ENCODE peak calls at places on chromosomes 3 and 15, in nine cellular contexts. X, G, E, O, B, J, M, H and T are unnamed samples.

GRCh38 chr3:172281884-172282283 is 166.4 kb downstream of the GHSR start:
- DNase-seq in H (no peak), O (no peak), E (no peak), X (no peak), B (no peak), J (no peak), G (no peak), M (no peak), T (no peak)

GRCh38 chr3:71185733-71186455 is 397.6 kb downstream of the FOXP1 start:
- DNase-seq in J (no peak), G (no peak), O (no peak), X (no peak), M (no peak), H (no peak), B (peak), E (no peak), T (peak)

GRCh38 chr3:133965033-133965570 is 64.6 kb downstream of the SLCO2A1 start:
- DNase-seq in B (peak), M (no peak), H (no peak), G (no peak), X (no peak), O (no peak), E (no peak), J (no peak), T (no peak)

GRCh38 chr15:78394981-78395619 is 42.9 kb upstream of the IREB2 start:
- DNase-seq in X (peak), M (no peak), H (no peak), E (no peak), G (no peak), J (no peak), B (peak), O (peak), T (no peak)

GRCh38 chr3:89434621-89435380 is 327.4 kb downstream of the EPHA3 start:
- DNase-seq in G (no peak), B (peak), X (no peak), H (no peak), O (no peak), J (no peak), M (no peak), E (no peak), T (no peak)

GRCh38 chr3:13708301-13708700 is 159.4 kb downstream of the FBLN2 start:
- DNase-seq in H (peak), X (no peak), M (no peak), J (no peak), G (no peak), E (no peak), B (no peak), O (peak), T (no peak)

GRCh38 chr3:81545572-81545971 is 215.9 kb downstream of the GBE1 start:
- DNase-seq in H (no peak), B (no peak), G (peak), X (no peak), O (no peak), J (no peak), M (no peak), E (no peak), T (peak)

GRCh38 chr3:120435621-120436020 is 15.2 kb downstream of the FSTL1 start:
- DNase-seq in B (peak), M (no peak), E (no peak), O (no peak), H (no peak), X (no peak), J (no peak), G (no peak), T (peak)

GRCh38 chr3:167151671-167152070 is 228.4 kb downstream of the ZBBX start:
- DNase-seq in H (no peak), G (no peak), O (no peak), J (no peak), X (no peak), M (no peak), E (no peak), B (no peak), T (no peak)

GRCh38 chr3:46908294-46908985 is 30.9 kb downstream of the PTH1R start:
- DNase-seq in B (no peak), O (no peak), E (no peak), H (peak), X (no peak), G (peak), J (no peak), M (no peak), T (peak)

GRCh38 chr3:13332158-13332557 is 88.0 kb downstream of the NUP210 start:
- DNase-seq in O (no peak), X (no peak), H (no peak), B (no peak), J (peak), E (no peak), M (no peak), G (no peak), T (no peak)

GRCh38 chr3:11570251-11570650 is 73.5 kb downstream of the VGLL4 start:
- DNase-seq in O (no peak), X (no peak), E (no peak), H (peak), M (no peak), G (no peak), B (no peak), J (no peak), T (no peak)

GRCh38 chr3:39189648-39190269 is 2.6 kb downstream of the XIRP1 start:
- DNase-seq in H (peak), G (no peak), M (no peak), E (peak), B (peak), O (peak), J (peak), X (peak), T (peak)

GRCh38 chr15:37140531-37141053 is 40.2 kb upstream of the MEIS2 start:
- DNase-seq in E (no peak), O (no peak), G (peak), M (no peak), H (no peak), J (no peak), B (no peak), X (no peak), T (peak)

GRCh38 chr3:110625126-110625798 is 446.4 kb upstream of the NECTIN3 start:
- DNase-seq in B (no peak), O (no peak), G (no peak), H (no peak), J (no peak), E (no peak), M (no peak), X (peak), T (peak)

GRCh38 chr3:13141991-13142412 is 68.8 kb upstream of the IQSEC1 start:
- DNase-seq in G (no peak), E (peak), B (peak), H (no peak), J (peak), M (no peak), X (peak), O (peak), T (peak)

GRCh38 chr15:35141743-35142356 is 56.8 kb upstream of the NANOGP8 start:
- DNase-seq in X (peak), B (peak), M (no peak), E (no peak), H (no peak), O (no peak), J (no peak), G (peak), T (peak)

GRCh38 chr15:80153900-80154299 is 1.1 kb downstream of the FAH start:
- DNase-seq in G (no peak), B (no peak), J (no peak), X (no peak), M (no peak), E (no peak), H (no peak), O (no peak), T (no peak)

GRCh38 chr3:140585828-140586227 is 92.0 kb upstream of the TRIM42 start:
- DNase-seq in X (no peak), M (no peak), J (no peak), E (no peak), O (no peak), H (no peak), G (peak), B (no peak), T (peak)

GRCh38 chr3:31562525-31562924 is 29.8 kb downstream of the STT3B start:
- DNase-seq in M (peak), G (no peak), O (peak), J (no peak), H (no peak), E (no peak), B (no peak), X (peak), T (no peak)

GRCh38 chr3:31568649-31569048 is 35.9 kb downstream of the STT3B start:
- DNase-seq in B (no peak), J (no peak), E (no peak), M (no peak), X (no peak), H (no peak), G (no peak), O (no peak), T (no peak)

GRCh38 chr3:31571325-31571724 is 38.6 kb downstream of the STT3B start:
- DNase-seq in B (no peak), X (no peak), G (no peak), H (no peak), J (no peak), M (no peak), O (no peak), E (no peak), T (no peak)

GRCh38 chr3:31565288-31565687 is 32.6 kb downstream of the STT3B start:
- DNase-seq in X (no peak), B (no peak), E (no peak), J (no peak), O (no peak), M (no peak), H (no peak), G (no peak), T (peak)

GRCh38 chr3:31567036-31567435 is 34.3 kb downstream of the STT3B start:
- DNase-seq in O (peak), G (no peak), X (peak), J (no peak), H (no peak), B (peak), E (no peak), M (no peak), T (no peak)
- TF ChIP-seq CTCF in O (peak), G (peak), X (peak), J (peak), H (no peak), B (peak), E (peak), M (no peak), T (no peak)

DNA sequence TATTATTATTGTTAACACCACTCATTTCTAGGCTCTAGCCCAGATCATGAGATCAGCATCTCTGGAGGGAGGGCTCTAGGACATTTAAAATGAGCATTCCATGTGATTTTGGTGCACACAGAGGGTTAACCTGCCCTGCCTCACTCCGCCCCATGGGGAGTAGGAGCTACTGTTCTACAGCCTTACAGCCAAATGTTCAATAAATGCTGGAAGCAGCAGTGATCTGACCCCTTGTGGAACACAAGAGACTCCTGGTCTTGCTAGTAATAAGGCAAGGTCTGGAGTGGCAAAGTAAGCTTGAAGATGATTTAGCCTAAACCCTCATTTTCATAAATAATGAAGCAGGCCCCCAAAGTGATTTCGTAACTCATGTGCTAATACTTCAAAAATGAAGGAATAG is 166.4 kb upstream of the EOMES start:
- DNase-seq in B (no peak), G (no peak), H (no peak), J (no peak), E (no peak), O (no peak), X (no peak), M (no peak), T (peak)
- TF ChIP-seq CTCF in B (no peak), G (no peak), H (no peak), J (no peak), E (no peak), O (no peak), X (no peak), M (no peak), T (no peak)

GRCh38 chr15:31455499-31455898 is 128.9 kb downstream of the KLF13 start:
- DNase-seq in E (no peak), B (no peak), G (no peak), M (no peak), H (no peak), O (no peak), X (no peak), J (no peak), T (no peak)
- TF ChIP-seq CTCF in E (peak), B (no peak), G (no peak), M (no peak), H (no peak), O (no peak), X (peak), J (no peak), T (no peak)

GRCh38 chr3:143597774-143598652 is 250.3 kb downstream of the SLC9A9 start:
- DNase-seq in X (peak), M (no peak), H (no peak), B (no peak), O (no peak), J (no peak), G (no peak), E (no peak), T (no peak)
- TF ChIP-seq CTCF in X (no peak), M (no peak), H (no peak), B (no peak), O (no peak), J (no peak), G (no peak), E (no peak), T (no peak)

GRCh38 chr15:40081691-40082194 is 26.9 kb downstream of the BMF start:
- DNase-seq in O (peak), E (peak), M (no peak), X (peak), H (peak), B (peak), G (no peak), J (no peak), T (peak)
- TF ChIP-seq CTCF in O (no peak), E (no peak), M (no peak), X (peak), H (no peak), B (no peak), G (no peak), J (no peak), T (no peak)